ENCODE peak calls at places on chromosomes 16 and 17, in ten cellular contexts. R is RWPE2, P is GM23248, M is psoas muscle, Q is colonic mucosa, H is HCT116, F is right atrium auricular region, N is A549, S is aorta, O is tibial artery. Z is an unnamed sample. For H3K4me1, the result is how much of the 10 kb centered on the place peaks cover.

GRCh38 chr16:15830832-15831451 is 25.9 kb downstream of the MYH11 start:
- DNase-seq in R (no peak), P (no peak), M (no peak), Q (no peak), H (no peak), F (no peak), N (no peak), S (no peak), O (peak), Z (no peak)

GRCh38 chr17:41530062-41531048 is 2.2 kb upstream of the KRT19 start:
- DNase-seq in R (no peak), P (peak), M (no peak), Q (peak), H (peak), F (no peak), N (peak), S (peak), O (no peak), Z (peak)

GRCh38 chr17:17579691-17580090 is 11.8 kb downstream of the PEMT start:
- DNase-seq in R (no peak), P (no peak), M (no peak), Q (no peak), H (no peak), F (no peak), N (no peak), S (no peak), O (no peak), Z (no peak)

GRCh38 chr17:44829558-44830358 is at the start of gene GJC1:
- DNase-seq in R (no peak), P (peak), M (no peak), Q (no peak), H (no peak), F (no peak), N (peak), S (peak), O (peak), Z (peak)

GRCh38 chr16:46972429-46972970 is 974 bp downstream of the DNAJA2 start:
- DNase-seq in R (no peak), P (peak), M (no peak), Q (no peak), H (no peak), F (no peak), N (peak), S (no peak), O (no peak), Z (no peak)

GRCh38 chr17:11404431-11404830 is 163.4 kb downstream of the SHISA6 start:
- DNase-seq in R (no peak), P (no peak), M (no peak), Q (peak), H (no peak), F (no peak), N (no peak), S (no peak), O (no peak), Z (no peak)

GRCh38 chr17:50275279-50275678 is 1.0 kb downstream of the TMEM92 start:
- DNase-seq in R (peak), P (no peak), M (no peak), Q (no peak), H (no peak), F (no peak), N (no peak), S (peak), O (no peak), Z (no peak)

GRCh38 chr17:62780951-62781350 is 27.2 kb downstream of the MARCHF10 start:
- DNase-seq in R (no peak), P (peak), M (no peak), Q (no peak), H (no peak), F (no peak), N (no peak), S (no peak), O (no peak), Z (no peak)

GRCh38 chr16:4109250-4109736 is 6.9 kb downstream of the ADCY9 start:
- DNase-seq in R (no peak), P (no peak), M (no peak), Q (no peak), H (no peak), F (no peak), N (peak), S (peak), O (no peak), Z (no peak)

GRCh38 chr16:70476272-70477020 is 22.1 kb downstream of the FCSK start:
- DNase-seq in R (no peak), P (peak), M (peak), Q (no peak), H (peak), F (no peak), N (no peak), S (no peak), O (no peak), Z (no peak)

GRCh38 chr17:50192873-50193274 is 8.6 kb downstream of the COL1A1 start:
- DNase-seq in R (no peak), P (peak), M (no peak), Q (no peak), H (no peak), F (no peak), N (no peak), S (no peak), O (no peak), Z (no peak)

GRCh38 chr16:53058882-53059281 is 4.1 kb downstream of the CHD9 start:
- DNase-seq in R (no peak), P (no peak), M (no peak), Q (no peak), H (no peak), F (no peak), N (no peak), S (no peak), O (no peak), Z (no peak)

GRCh38 chr16:22648141-22648540 is 137.4 kb downstream of the NPIPB5 start:
- DNase-seq in R (no peak), P (no peak), M (no peak), Q (no peak), H (no peak), F (no peak), N (no peak), S (no peak), O (no peak), Z (no peak)

GRCh38 chr17:55319933-55320593 is 55.3 kb downstream of the HLF start:
- DNase-seq in R (no peak), P (no peak), M (no peak), Q (no peak), H (no peak), F (no peak), N (no peak), S (no peak), O (no peak), Z (no peak)

GRCh38 chr16:85856054-85856453 is 42.9 kb upstream of the IRF8 start:
- DNase-seq in R (no peak), P (no peak), M (no peak), Q (peak), H (no peak), F (no peak), N (no peak), S (no peak), O (peak), Z (no peak)

GRCh38 chr17:69473801-69474170 is 59.3 kb downstream of the MAP2K6 start:
- DNase-seq in R (no peak), P (peak), M (no peak), Q (no peak), H (no peak), F (no peak), N (peak), S (no peak), O (no peak), Z (no peak)

GRCh38 chr16:64102654-64103053 is 1019.2 kb downstream of the CDH11 start:
- DNase-seq in R (no peak), P (no peak), M (no peak), Q (no peak), H (no peak), F (no peak), N (no peak), S (no peak), O (no peak), Z (no peak)

GRCh38 chr16:66437391-66437945 is 10.4 kb downstream of the BEAN1 start:
- DNase-seq in R (no peak), P (no peak), M (no peak), Q (no peak), H (no peak), F (no peak), N (no peak), S (no peak), O (no peak), Z (no peak)

GRCh38 chr17:68381076-68381900 is 76.0 kb downstream of the WIPI1 start:
- DNase-seq in R (no peak), P (peak), M (peak), Q (no peak), H (peak), F (no peak), N (peak), S (peak), O (no peak), Z (no peak)

GRCh38 chr17:42674755-42675347 is 1.9 kb downstream of the PLEKHH3 start:
- DNase-seq in R (no peak), P (no peak), M (peak), Q (no peak), H (no peak), F (no peak), N (no peak), S (no peak), O (no peak), Z (no peak)

GRCh38 chr17:66647391-66647983 is 187.4 kb upstream of the CACNG5 start:
- DNase-seq in R (no peak), P (no peak), M (no peak), Q (peak), H (no peak), F (no peak), N (no peak), S (no peak), O (no peak), Z (no peak)

GRCh38 chr17:30597776-30598288 is 120.6 kb downstream of the GOSR1 start:
- DNase-seq in R (no peak), P (peak), M (no peak), Q (no peak), H (no peak), F (no peak), N (no peak), S (no peak), O (no peak), Z (no peak)

GRCh38 chr17:70184770-70185169 is 15.4 kb downstream of the KCNJ2 start:
- DNase-seq in R (no peak), P (peak), M (no peak), Q (no peak), H (no peak), F (no peak), N (peak), S (no peak), O (no peak), Z (no peak)

GRCh38 chr16:12229759-12230594 is 253.4 kb downstream of the SNX29 start:
- DNase-seq in R (no peak), P (peak), M (no peak), Q (no peak), H (no peak), F (no peak), N (no peak), S (no peak), O (no peak), Z (peak)

GRCh38 chr16:30539000-30539964 is 4.6 kb upstream of the ZNF747 start:
- DNase-seq in R (no peak), P (no peak), M (no peak), Q (no peak), H (no peak), F (no peak), N (no peak), S (no peak), O (no peak), Z (no peak)

GRCh38 chr16:89536371-89536770 is 24.1 kb upstream of the RPL13 start:
- DNase-seq in R (no peak), P (no peak), M (no peak), Q (peak), H (no peak), F (no peak), N (no peak), S (no peak), O (no peak), Z (no peak)

GRCh38 chr17:68512967-68513474 is 791 bp downstream of the PRKAR1A start:
- DNase-seq in R (no peak), P (peak), M (peak), Q (peak), H (no peak), F (peak), N (peak), S (no peak), O (no peak), Z (peak)

GRCh38 chr17:39195568-39196160 is 1.8 kb downstream of the CACNB1 start:
- DNase-seq in R (no peak), P (peak), M (no peak), Q (no peak), H (no peak), F (no peak), N (no peak), S (no peak), O (peak), Z (no peak)

GRCh38 chr16:67537636-67538591 is 9.3 kb downstream of the RIPOR1 start:
- DNase-seq in R (no peak), P (peak), M (peak), Q (peak), H (no peak), F (no peak), N (no peak), S (peak), O (no peak), Z (peak)

GRCh38 chr17:9252525-9252924 is 231.2 kb downstream of the NTN1 start:
- DNase-seq in R (no peak), P (no peak), M (no peak), Q (no peak), H (no peak), F (no peak), N (no peak), S (no peak), O (no peak), Z (no peak)

GRCh38 chr17:76384987-76385891 is 830 bp downstream of the SPHK1 start:
- DNase-seq in R (peak), P (peak), M (peak), Q (peak), H (no peak), F (peak), N (peak), S (peak), O (peak), Z (no peak)

GRCh38 chr16:85086347-85087291 is 25.7 kb downstream of the CIBAR2 start:
- DNase-seq in R (no peak), P (peak), M (peak), Q (peak), H (peak), F (peak), N (peak), S (no peak), O (peak), Z (peak)

GRCh38 chr17:46979023-46979870 is at the start of gene RPRML:
- DNase-seq in R (no peak), P (peak), M (peak), Q (peak), H (no peak), F (no peak), N (peak), S (peak), O (no peak), Z (no peak)

GRCh38 chr16:50245417-50246298 is 20.7 kb upstream of the ADCY7 start:
- DNase-seq in R (peak), P (peak), M (peak), Q (peak), H (peak), F (peak), N (peak), S (peak), O (peak), Z (peak)

GRCh38 chr16:1543085-1543896 is 9.8 kb downstream of the TMEM204 start:
- DNase-seq in R (no peak), P (peak), M (peak), Q (peak), H (peak), F (peak), N (peak), S (peak), O (peak), Z (peak)

GRCh38 chr17:45234641-45235040 is 13.0 kb downstream of the FMNL1 start:
- DNase-seq in R (peak), P (no peak), M (no peak), Q (no peak), H (no peak), F (no peak), N (peak), S (no peak), O (no peak), Z (peak)

GRCh38 chr17:78210111-78210510 is 3.9 kb upstream of the BIRC5 start:
- DNase-seq in R (no peak), P (no peak), M (no peak), Q (no peak), H (no peak), F (no peak), N (no peak), S (no peak), O (no peak), Z (no peak)

GRCh38 chr17:40530531-40530987 is 29.1 kb upstream of the TNS4 start:
- DNase-seq in R (peak), P (no peak), M (no peak), Q (no peak), H (no peak), F (no peak), N (no peak), S (no peak), O (no peak), Z (no peak)

GRCh38 chr17:65050438-65050837 is 6.1 kb downstream of the GNA13 start:
- DNase-seq in R (no peak), P (no peak), M (no peak), Q (no peak), H (no peak), F (no peak), N (no peak), S (no peak), O (no peak), Z (no peak)
- H3K4me1 ChIP-seq in R (under half), P (under half), M (half or more), Q (under half), H (under half), F (under half), N (under half), S (under half), O (half or more), Z (under half)

GRCh38 chr17:79728169-79728907 is 2.4 kb upstream of the ENPP7 start:
- DNase-seq in R (peak), P (peak), M (peak), Q (peak), H (peak), F (peak), N (peak), S (peak), O (peak), Z (peak)
- H3K4me3 ChIP-seq in R (no peak), P (peak), M (peak), Q (peak), H (no peak), F (peak), N (no peak), S (peak), O (peak), Z (no peak)

DNA sequence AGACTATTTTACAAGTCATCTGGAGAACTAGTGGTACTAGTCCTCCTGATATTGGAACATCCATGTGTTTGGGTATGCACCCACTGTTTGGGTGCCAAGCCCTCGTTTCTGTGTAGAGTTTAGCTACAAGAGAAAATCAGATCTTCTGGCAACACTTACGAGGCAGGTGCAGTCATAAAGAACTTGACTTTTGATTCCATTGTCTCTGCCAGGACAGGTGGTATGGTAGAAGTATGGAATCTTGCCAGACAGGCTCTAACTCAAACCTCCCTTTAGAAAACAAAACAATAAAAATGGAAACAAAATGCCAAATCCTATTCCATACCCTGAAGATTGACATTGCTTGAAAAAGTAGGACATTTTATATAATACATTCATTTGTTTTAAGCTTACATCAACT is 16.0 kb downstream of the RNF43 start:
- DNase-seq in R (no peak), P (no peak), M (no peak), Q (peak), H (no peak), F (no peak), N (no peak), S (no peak), O (no peak), Z (no peak)
- H3K4me1 ChIP-seq in R (half or more), P (under half), M (under half), Q (under half), H (half or more), F (under half), N (under half), S (under half), O (under half), Z (half or more)

DNA sequence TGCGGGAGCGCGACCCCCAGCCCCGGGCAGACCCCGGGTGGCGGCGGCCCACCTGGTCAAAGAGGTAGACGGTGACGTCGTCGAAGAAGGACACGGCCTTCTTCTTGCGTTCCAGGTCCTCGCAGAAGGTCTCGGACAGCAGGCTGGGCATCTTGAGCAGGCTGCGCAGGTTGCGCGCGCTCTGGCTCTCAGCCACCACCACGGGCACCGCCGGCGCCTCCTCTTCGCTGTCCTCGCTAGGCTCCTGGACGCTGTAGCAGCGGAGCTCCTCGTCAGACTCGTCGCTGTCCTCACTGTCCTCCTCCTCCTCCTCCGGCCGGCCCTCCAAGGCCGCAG is 45.2 kb upstream of the PVALEF start:
- DNase-seq in R (no peak), P (no peak), M (no peak), Q (no peak), H (no peak), F (no peak), N (no peak), S (no peak), O (no peak), Z (no peak)
- H3K4me3 ChIP-seq in R (peak), P (no peak), M (no peak), Q (no peak), H (peak), F (peak), N (peak), S (no peak), O (no peak), Z (no peak)

DNA sequence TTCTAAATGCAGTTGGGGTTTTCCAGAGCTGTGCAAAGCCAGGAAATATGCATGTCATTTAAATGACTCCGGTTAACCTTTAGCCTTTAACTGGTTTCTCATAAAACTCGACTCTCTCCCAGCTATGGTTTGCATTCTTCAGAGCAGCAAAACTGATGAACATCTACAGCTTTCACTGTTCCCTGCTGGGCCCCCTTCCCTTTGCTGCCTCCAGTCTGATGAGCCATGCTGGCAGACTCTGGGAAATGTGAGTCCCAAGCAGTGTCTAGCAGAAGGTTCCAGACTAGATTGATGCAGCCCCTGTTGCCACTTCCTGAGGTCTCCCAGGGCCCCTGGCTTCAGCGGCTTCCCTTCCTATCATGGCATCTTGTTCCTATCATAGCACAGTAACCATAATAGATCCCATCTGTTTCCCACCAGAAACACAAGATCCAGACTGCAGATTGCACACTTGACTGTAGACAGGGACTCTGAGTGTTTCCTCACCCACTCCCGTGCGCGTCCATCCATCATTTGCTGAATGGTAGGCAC is 135.4 kb downstream of the CLEC16A start:
- DNase-seq in R (no peak), P (peak), M (no peak), Q (no peak), H (no peak), F (no peak), N (no peak), S (no peak), O (peak), Z (no peak)
- H3K4me1 ChIP-seq in R (under half), P (under half), M (under half), Q (under half), H (under half), F (under half), N (under half), S (under half), O (half or more), Z (under half)

GRCh38 chr17:5032865-5033264 is 2.4 kb downstream of the SLC52A1 start:
- DNase-seq in R (no peak), P (no peak), M (no peak), Q (no peak), H (no peak), F (no peak), N (no peak), S (no peak), O (no peak), Z (no peak)

GRCh38 chr17:5034651-5035050 is 575 bp downstream of the SLC52A1 start:
- DNase-seq in R (no peak), P (no peak), M (no peak), Q (no peak), H (no peak), F (no peak), N (no peak), S (no peak), O (no peak), Z (no peak)

GRCh38 chr17:5035356-5035755 is at the start of gene SLC52A1:
- DNase-seq in R (no peak), P (peak), M (no peak), Q (peak), H (no peak), F (no peak), N (peak), S (no peak), O (no peak), Z (no peak)

GRCh38 chr17:5033352-5034015 is 1.7 kb downstream of the SLC52A1 start:
- DNase-seq in R (no peak), P (no peak), M (no peak), Q (no peak), H (no peak), F (no peak), N (no peak), S (no peak), O (no peak), Z (no peak)

DNA sequence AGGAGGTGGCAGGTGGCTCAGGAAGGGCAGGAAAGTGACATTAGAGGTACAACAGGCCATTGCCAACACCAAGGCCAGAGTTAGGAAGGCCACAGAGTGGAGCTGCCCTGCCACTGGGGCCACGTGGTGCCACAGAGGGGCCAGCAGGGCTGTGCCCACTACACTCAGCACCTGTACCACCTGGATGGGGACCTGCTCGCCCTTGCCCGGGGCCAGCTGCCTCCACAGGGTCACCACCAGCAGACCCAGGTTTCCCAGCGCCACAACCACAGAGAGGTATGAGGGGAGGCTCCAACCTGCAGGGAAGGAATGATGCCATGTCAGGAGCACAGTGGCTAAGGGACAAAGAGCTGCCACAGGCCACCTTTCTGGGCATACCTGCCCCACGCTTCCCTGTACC is 1.2 kb downstream of the SLC52A1 start:
- DNase-seq in R (no peak), P (no peak), M (no peak), Q (no peak), H (no peak), F (no peak), N (no peak), S (no peak), O (no peak), Z (no peak)
- H3K4me3 ChIP-seq in R (no peak), P (no peak), M (no peak), Q (no peak), H (no peak), F (no peak), N (no peak), S (no peak), O (no peak), Z (no peak)

Z was measured in Caco-2.